ENCODE peak calls at places on chromosome 18, in five cellular contexts. N, U, T, H and S are unnamed samples.

GRCh38 chr18:47696870-47697269 is 233.6 kb downstream of the SMAD2 start:
- DNase-seq in U (no peak), H (no peak), T (no peak), N (no peak), S (no peak)

GRCh38 chr18:37565985-37566478 is 434 bp upstream of the CELF4 start:
- DNase-seq in U (no peak), N (peak), H (no peak), T (peak), S (no peak)

GRCh38 chr18:6044773-6045172 is 149.5 kb upstream of the TMEM200C start:
- DNase-seq in T (peak), N (no peak), U (no peak), H (peak), S (no peak)

GRCh38 chr18:76821356-76821874 is 942 bp upstream of the ZNF236 start:
- DNase-seq in N (no peak), T (no peak), H (no peak), U (no peak), S (no peak)

GRCh38 chr18:45666006-45666405 is 50.7 kb downstream of the SLC14A2 start:
- DNase-seq in U (no peak), H (no peak), N (no peak), T (no peak), S (no peak)

GRCh38 chr18:74745658-74746403 is 148.2 kb downstream of the ZNF407 start:
- DNase-seq in N (peak), T (peak), H (no peak), U (no peak), S (peak)

GRCh38 chr18:76708036-76708726 is 114.2 kb upstream of the ZNF236 start:
- DNase-seq in U (peak), H (no peak), N (no peak), T (no peak), S (no peak)

GRCh38 chr18:66511810-66512209 is 92.1 kb downstream of the CDH19 start:
- DNase-seq in H (no peak), U (no peak), T (no peak), N (no peak), S (no peak)

GRCh38 chr18:49626842-49627360 is 65.0 kb downstream of the LIPG start:
- DNase-seq in H (no peak), T (no peak), U (peak), N (no peak), S (no peak)

GRCh38 chr18:48468151-48468550 is 59.0 kb upstream of the ZBTB7C start:
- DNase-seq in T (no peak), U (no peak), N (no peak), H (no peak), S (no peak)

GRCh38 chr18:35693829-35694228 is 112.3 kb downstream of the GALNT1 start:
- DNase-seq in U (no peak), T (no peak), H (no peak), N (no peak), S (no peak)

GRCh38 chr18:22504665-22505064 is 87.0 kb upstream of the CTAGE1 start:
- DNase-seq in N (no peak), U (no peak), H (no peak), T (peak), S (no peak)

GRCh38 chr18:5268874-5269273 is 26.7 kb downstream of the ZBTB14 start:
- DNase-seq in U (no peak), H (no peak), T (no peak), N (no peak), S (no peak)

GRCh38 chr18:58955738-58956137 is 91.1 kb downstream of the ZNF532 start:
- DNase-seq in U (no peak), T (no peak), H (no peak), N (peak), S (no peak)

GRCh38 chr18:80190311-80190710 is 57.0 kb downstream of the PARD6G start:
- DNase-seq in N (no peak), U (peak), T (no peak), H (no peak), S (no peak)

GRCh38 chr18:62865498-62865897 is 150.2 kb downstream of the PHLPP1 start:
- DNase-seq in H (no peak), T (no peak), U (no peak), N (no peak), S (no peak)

GRCh38 chr18:50285071-50285470 is 2.4 kb downstream of the CXXC1 start:
- DNase-seq in T (no peak), H (no peak), U (no peak), N (no peak), S (no peak)